ENCODE peak calls at places on chromosome 9, in six cellular contexts. One of them, this sample, is unnamed.

GRCh38 chr9:13992136-13992798 is 321.7 kb downstream of the NFIB start:
- DNase-seq in activated T-helper 1 cell treated with anti-CD3 and anti-CD28 coated beads, Interleukin-12 subunit alpha, Interleukin-12 subunit beta, Interleukin-2, Interleukin-4 antibody, amounts not matched to agents 30 ng/mL and 10 ng/mL and 1 ng/mL, durations not matched to agents 14 hours and 24 hours and 36 hours: no peak
- DNase-seq in cardiac septum: no peak
- DNase-seq in midbrain: no peak
- DNase-seq in colonic mucosa: no peak
- DNase-seq in uterus: no peak
- DNase-seq in this sample: no peak

GRCh38 chr9:79524266-79524665 is 47.5 kb upstream of the TLE4 start:
- DNase-seq in activated T-helper 1 cell treated with anti-CD3 and anti-CD28 coated beads, Interleukin-12 subunit alpha, Interleukin-12 subunit beta, Interleukin-2, Interleukin-4 antibody, amounts not matched to agents 30 ng/mL and 10 ng/mL and 1 ng/mL, durations not matched to agents 14 hours and 24 hours and 36 hours: no peak
- DNase-seq in cardiac septum: no peak
- DNase-seq in midbrain: no peak
- DNase-seq in colonic mucosa: no peak
- DNase-seq in uterus: no peak
- DNase-seq in this sample: no peak

GRCh38 chr9:95071925-95072324 is 245.6 kb downstream of the FANCC start:
- DNase-seq in activated T-helper 1 cell treated with anti-CD3 and anti-CD28 coated beads, Interleukin-12 subunit alpha, Interleukin-12 subunit beta, Interleukin-2, Interleukin-4 antibody, amounts not matched to agents 30 ng/mL and 10 ng/mL and 1 ng/mL, durations not matched to agents 14 hours and 24 hours and 36 hours: no peak
- DNase-seq in cardiac septum: peak
- DNase-seq in midbrain: no peak
- DNase-seq in colonic mucosa: no peak
- DNase-seq in uterus: no peak
- DNase-seq in this sample: no peak

GRCh38 chr9:85909390-85909789 is 31.6 kb upstream of the NAA35 start:
- DNase-seq in activated T-helper 1 cell treated with anti-CD3 and anti-CD28 coated beads, Interleukin-12 subunit alpha, Interleukin-12 subunit beta, Interleukin-2, Interleukin-4 antibody, amounts not matched to agents 30 ng/mL and 10 ng/mL and 1 ng/mL, durations not matched to agents 14 hours and 24 hours and 36 hours: no peak
- DNase-seq in cardiac septum: no peak
- DNase-seq in midbrain: no peak
- DNase-seq in colonic mucosa: no peak
- DNase-seq in uterus: no peak
- DNase-seq in this sample: no peak

GRCh38 chr9:96136992-96137665 is 164.8 kb downstream of the HSD17B3 start:
- DNase-seq in activated T-helper 1 cell treated with anti-CD3 and anti-CD28 coated beads, Interleukin-12 subunit alpha, Interleukin-12 subunit beta, Interleukin-2, Interleukin-4 antibody, amounts not matched to agents 30 ng/mL and 10 ng/mL and 1 ng/mL, durations not matched to agents 14 hours and 24 hours and 36 hours: no peak
- DNase-seq in cardiac septum: no peak
- DNase-seq in midbrain: peak
- DNase-seq in colonic mucosa: peak
- DNase-seq in uterus: no peak
- DNase-seq in this sample: peak

GRCh38 chr9:114363424-114363823 is 24.4 kb downstream of the AKNA start:
- DNase-seq in activated T-helper 1 cell treated with anti-CD3 and anti-CD28 coated beads, Interleukin-12 subunit alpha, Interleukin-12 subunit beta, Interleukin-2, Interleukin-4 antibody, amounts not matched to agents 30 ng/mL and 10 ng/mL and 1 ng/mL, durations not matched to agents 14 hours and 24 hours and 36 hours: no peak
- DNase-seq in cardiac septum: no peak
- DNase-seq in midbrain: no peak
- DNase-seq in colonic mucosa: no peak
- DNase-seq in uterus: no peak
- DNase-seq in this sample: no peak

GRCh38 chr9:76365028-76365427 is 29.2 kb downstream of the RFK start:
- DNase-seq in activated T-helper 1 cell treated with anti-CD3 and anti-CD28 coated beads, Interleukin-12 subunit alpha, Interleukin-12 subunit beta, Interleukin-2, Interleukin-4 antibody, amounts not matched to agents 30 ng/mL and 10 ng/mL and 1 ng/mL, durations not matched to agents 14 hours and 24 hours and 36 hours: no peak
- DNase-seq in cardiac septum: no peak
- DNase-seq in midbrain: no peak
- DNase-seq in colonic mucosa: no peak
- DNase-seq in uterus: no peak
- DNase-seq in this sample: no peak

GRCh38 chr9:87085521-87085920 is 138.2 kb upstream of the GAS1 start:
- DNase-seq in activated T-helper 1 cell treated with anti-CD3 and anti-CD28 coated beads, Interleukin-12 subunit alpha, Interleukin-12 subunit beta, Interleukin-2, Interleukin-4 antibody, amounts not matched to agents 30 ng/mL and 10 ng/mL and 1 ng/mL, durations not matched to agents 14 hours and 24 hours and 36 hours: no peak
- DNase-seq in cardiac septum: no peak
- DNase-seq in midbrain: no peak
- DNase-seq in colonic mucosa: no peak
- DNase-seq in uterus: no peak
- DNase-seq in this sample: no peak

GRCh38 chr9:2817987-2818386 is 25.9 kb downstream of the PUM3 start:
- DNase-seq in activated T-helper 1 cell treated with anti-CD3 and anti-CD28 coated beads, Interleukin-12 subunit alpha, Interleukin-12 subunit beta, Interleukin-2, Interleukin-4 antibody, amounts not matched to agents 30 ng/mL and 10 ng/mL and 1 ng/mL, durations not matched to agents 14 hours and 24 hours and 36 hours: no peak
- DNase-seq in cardiac septum: no peak
- DNase-seq in midbrain: no peak
- DNase-seq in colonic mucosa: no peak
- DNase-seq in uterus: no peak
- DNase-seq in this sample: no peak

GRCh38 chr9:74800226-74800625 is 87.5 kb downstream of the TRPM6 start:
- DNase-seq in activated T-helper 1 cell treated with anti-CD3 and anti-CD28 coated beads, Interleukin-12 subunit alpha, Interleukin-12 subunit beta, Interleukin-2, Interleukin-4 antibody, amounts not matched to agents 30 ng/mL and 10 ng/mL and 1 ng/mL, durations not matched to agents 14 hours and 24 hours and 36 hours: no peak
- DNase-seq in cardiac septum: no peak
- DNase-seq in midbrain: no peak
- DNase-seq in colonic mucosa: no peak
- DNase-seq in uterus: no peak
- DNase-seq in this sample: no peak

GRCh38 chr9:2290382-2290781 is 275.2 kb downstream of the SMARCA2 start:
- DNase-seq in activated T-helper 1 cell treated with anti-CD3 and anti-CD28 coated beads, Interleukin-12 subunit alpha, Interleukin-12 subunit beta, Interleukin-2, Interleukin-4 antibody, amounts not matched to agents 30 ng/mL and 10 ng/mL and 1 ng/mL, durations not matched to agents 14 hours and 24 hours and 36 hours: no peak
- DNase-seq in cardiac septum: no peak
- DNase-seq in midbrain: no peak
- DNase-seq in colonic mucosa: no peak
- DNase-seq in uterus: no peak
- DNase-seq in this sample: no peak

GRCh38 chr9:76176176-76176575 is 218.1 kb downstream of the RFK start:
- DNase-seq in activated T-helper 1 cell treated with anti-CD3 and anti-CD28 coated beads, Interleukin-12 subunit alpha, Interleukin-12 subunit beta, Interleukin-2, Interleukin-4 antibody, amounts not matched to agents 30 ng/mL and 10 ng/mL and 1 ng/mL, durations not matched to agents 14 hours and 24 hours and 36 hours: no peak
- DNase-seq in cardiac septum: no peak
- DNase-seq in midbrain: no peak
- DNase-seq in colonic mucosa: no peak
- DNase-seq in uterus: no peak
- DNase-seq in this sample: no peak

GRCh38 chr9:13552606-13553215 is 273.2 kb upstream of the MPDZ start:
- DNase-seq in activated T-helper 1 cell treated with anti-CD3 and anti-CD28 coated beads, Interleukin-12 subunit alpha, Interleukin-12 subunit beta, Interleukin-2, Interleukin-4 antibody, amounts not matched to agents 30 ng/mL and 10 ng/mL and 1 ng/mL, durations not matched to agents 14 hours and 24 hours and 36 hours: no peak
- DNase-seq in cardiac septum: no peak
- DNase-seq in midbrain: no peak
- DNase-seq in colonic mucosa: no peak
- DNase-seq in uterus: no peak
- DNase-seq in this sample: no peak

GRCh38 chr9:114213566-114213965 is 58.2 kb downstream of the COL27A1 start:
- DNase-seq in activated T-helper 1 cell treated with anti-CD3 and anti-CD28 coated beads, Interleukin-12 subunit alpha, Interleukin-12 subunit beta, Interleukin-2, Interleukin-4 antibody, amounts not matched to agents 30 ng/mL and 10 ng/mL and 1 ng/mL, durations not matched to agents 14 hours and 24 hours and 36 hours: no peak
- DNase-seq in cardiac septum: no peak
- DNase-seq in midbrain: no peak
- DNase-seq in colonic mucosa: no peak
- DNase-seq in uterus: no peak
- DNase-seq in this sample: no peak

GRCh38 chr9:136122425-136123383 is 4.0 kb upstream of the TMEM250 start:
- DNase-seq in activated T-helper 1 cell treated with anti-CD3 and anti-CD28 coated beads, Interleukin-12 subunit alpha, Interleukin-12 subunit beta, Interleukin-2, Interleukin-4 antibody, amounts not matched to agents 30 ng/mL and 10 ng/mL and 1 ng/mL, durations not matched to agents 14 hours and 24 hours and 36 hours: peak
- DNase-seq in cardiac septum: peak
- DNase-seq in midbrain: peak
- DNase-seq in colonic mucosa: peak
- DNase-seq in uterus: peak
- DNase-seq in this sample: peak

GRCh38 chr9:72203205-72203803 is 54.1 kb downstream of the GDA start:
- DNase-seq in activated T-helper 1 cell treated with anti-CD3 and anti-CD28 coated beads, Interleukin-12 subunit alpha, Interleukin-12 subunit beta, Interleukin-2, Interleukin-4 antibody, amounts not matched to agents 30 ng/mL and 10 ng/mL and 1 ng/mL, durations not matched to agents 14 hours and 24 hours and 36 hours: no peak
- DNase-seq in cardiac septum: no peak
- DNase-seq in midbrain: peak
- DNase-seq in colonic mucosa: peak
- DNase-seq in uterus: no peak
- DNase-seq in this sample: no peak

This sample was measured in tibial artery.